ENCODE peak calls at places on chromosome 12, in nine cellular contexts. H is activated CD4-positive, alpha-beta T cell treated with anti-CD3 and anti-CD28 coated beads, Interleukin-2, amount 10 ng/mL, durations not matched to agents 7 days and 5 days; P is gastrocnemius medialis; S is GM13976; W is T-helper 2 cell; V is EL; N is germinal center; G is activated effector memory CD4-positive, alpha-beta T cell treated with Interleukin-2 at 50 U/mL for 16 hours; I is left ventricle myocardium inferior. M is an unnamed sample.

GRCh38 chr12:118946256-118946655 is 35.1 kb upstream of the SRRM4 start:
- DNase-seq in H (no peak), P (no peak), S (no peak), W (no peak), V (no peak), N (no peak), G (no peak), I (no peak), M (no peak)

GRCh38 chr12:19833775-19834501 is 394.6 kb downstream of the AEBP2 start:
- DNase-seq in H (no peak), P (no peak), S (no peak), W (no peak), V (peak; percentile 48), N (no peak), G (no peak), I (no peak), M (peak; percentile 5)

GRCh38 chr12:30820406-30820946 is 65.7 kb upstream of the CAPRIN2 start:
- DNase-seq in H (no peak), P (no peak), S (no peak), W (no peak), V (no peak), N (no peak), G (no peak), I (no peak), M (no peak)

GRCh38 chr12:22264380-22264779 is 70.1 kb downstream of the ST8SIA1 start:
- DNase-seq in H (no peak), P (no peak), S (no peak), W (no peak), V (no peak), N (no peak), G (no peak), I (no peak), M (no peak)

GRCh38 chr12:93698307-93699092 is 21.3 kb downstream of the CRADD start:
- DNase-seq in H (no peak), P (no peak), S (no peak), W (no peak), V (peak; percentile 30), N (no peak), G (no peak), I (no peak), M (no peak)

GRCh38 chr12:131061041-131061806 is 107.5 kb downstream of the ADGRD1 start:
- DNase-seq in H (no peak), P (no peak), S (no peak), W (no peak), V (no peak), N (no peak), G (no peak), I (no peak), M (no peak)

GRCh38 chr12:71299541-71300376 is 139.8 kb upstream of the LGR5 start:
- DNase-seq in H (no peak), P (no peak), S (no peak), W (no peak), V (no peak), N (no peak), G (no peak), I (no peak), M (no peak)

GRCh38 chr12:126027816-126028215 is 962.6 kb downstream of the AACS start:
- DNase-seq in H (no peak), P (no peak), S (no peak), W (no peak), V (no peak), N (no peak), G (no peak), I (no peak), M (no peak)

GRCh38 chr12:106049105-106049504 is 89.6 kb downstream of the NUAK1 start:
- DNase-seq in H (no peak), P (no peak), S (no peak), W (no peak), V (no peak), N (no peak), G (no peak), I (no peak), M (no peak)

GRCh38 chr12:24767016-24767415 is 181.9 kb downstream of the BCAT1 start:
- DNase-seq in H (no peak), P (no peak), S (no peak), W (no peak), V (no peak), N (no peak), G (no peak), I (no peak), M (no peak)